ENCODE peak calls at places on chromosomes 3 and 15, in five cellular contexts. J is right atrium auricular region, X is PC-9, W is OCI-LY7, Q is adrenal gland. K is an unnamed sample.

GRCh38 chr15:51879555-51879954 is 50.1 kb downstream of the TMOD3 start:
- DNase-seq in Q (no peak), W (no peak), X (no peak), J (no peak), K (no peak)

GRCh38 chr3:8212794-8213193 is 288.8 kb upstream of the LMCD1 start:
- DNase-seq in J (no peak), X (no peak), Q (no peak), W (no peak), K (no peak)

GRCh38 chr3:140834266-140835037 is 107.2 kb upstream of the SLC25A36 start:
- DNase-seq in Q (no peak), X (no peak), W (no peak), J (no peak), K (no peak)

GRCh38 chr3:9583371-9583770 is 29.7 kb upstream of the LHFPL4 start:
- DNase-seq in W (no peak), J (no peak), X (no peak), Q (no peak), K (no peak)

GRCh38 chr3:103960819-103961218 is 1405.9 kb upstream of the ALCAM start:
- DNase-seq in J (no peak), Q (no peak), W (no peak), X (no peak), K (no peak)

GRCh38 chr3:63349583-63350177 is 71.6 kb downstream of the SYNPR start:
- DNase-seq in J (no peak), X (peak; percentile 20), Q (peak; percentile 77), W (peak; percentile 67), K (peak; percentile 79)

GRCh38 chr3:116135462-116135861 is 309.8 kb downstream of the LSAMP start:
- DNase-seq in Q (peak; percentile 30), X (no peak), J (peak; percentile 67), W (no peak), K (peak; percentile 92)

GRCh38 chr3:40456279-40456939 is 730 bp upstream of the RPL14 start:
- DNase-seq in W (no peak), X (no peak), Q (no peak), J (no peak), K (peak; percentile 9)

GRCh38 chr3:70736009-70736408 is 423.6 kb upstream of the MDFIC2 start:
- DNase-seq in X (no peak), J (no peak), Q (no peak), W (no peak), K (no peak)

GRCh38 chr15:72585659-72586058 is 68.8 kb upstream of the GOLGA6B start:
- DNase-seq in W (no peak), J (no peak), Q (peak; percentile 38), X (no peak), K (no peak)
- TF ChIP-seq CTCF in W (peak; percentile 34), J (no peak), Q (peak; percentile 36), X (peak; percentile 29), K (peak; percentile 26)

GRCh38 chr15:68335655-68336054 is 58.1 kb downstream of the FEM1B start:
- DNase-seq in J (no peak), X (no peak), Q (peak; percentile 43), W (no peak), K (no peak)
- H3K4me1 ChIP-seq in J (no peaks in the 10 kb centered on the region), X (no peaks in the 10 kb centered on the region), Q (peaks cover 26% of the 10 kb centered on the region), W (no peaks in the 10 kb centered on the region), K (peaks cover 3% of the 10 kb centered on the region)

DNA sequence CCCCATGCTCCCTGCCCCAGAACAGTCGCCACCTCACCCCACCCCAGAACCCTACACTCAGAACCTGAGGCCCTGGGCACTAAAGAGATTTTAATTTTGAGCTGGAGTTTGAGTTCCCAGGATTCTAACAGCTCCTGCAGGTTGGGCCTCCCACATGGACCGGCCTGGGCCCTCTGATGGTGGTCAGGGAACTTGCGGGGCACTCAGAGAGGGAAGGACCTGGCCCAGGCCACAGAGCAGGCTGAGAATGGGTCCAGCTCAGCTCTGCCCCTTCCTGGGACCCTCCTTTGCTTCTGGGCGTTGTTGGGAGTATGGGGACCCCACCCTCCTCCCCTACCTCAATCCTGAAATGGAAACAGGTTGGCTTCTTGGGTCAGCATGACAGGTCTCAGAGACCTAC is 1.1 kb upstream of the SEMA3G start:
- DNase-seq in J (no peak), W (no peak), X (no peak), Q (no peak), K (no peak)
- TF ChIP-seq CTCF in J (no peak), W (no peak), X (no peak), Q (no peak), K (no peak)

DNA sequence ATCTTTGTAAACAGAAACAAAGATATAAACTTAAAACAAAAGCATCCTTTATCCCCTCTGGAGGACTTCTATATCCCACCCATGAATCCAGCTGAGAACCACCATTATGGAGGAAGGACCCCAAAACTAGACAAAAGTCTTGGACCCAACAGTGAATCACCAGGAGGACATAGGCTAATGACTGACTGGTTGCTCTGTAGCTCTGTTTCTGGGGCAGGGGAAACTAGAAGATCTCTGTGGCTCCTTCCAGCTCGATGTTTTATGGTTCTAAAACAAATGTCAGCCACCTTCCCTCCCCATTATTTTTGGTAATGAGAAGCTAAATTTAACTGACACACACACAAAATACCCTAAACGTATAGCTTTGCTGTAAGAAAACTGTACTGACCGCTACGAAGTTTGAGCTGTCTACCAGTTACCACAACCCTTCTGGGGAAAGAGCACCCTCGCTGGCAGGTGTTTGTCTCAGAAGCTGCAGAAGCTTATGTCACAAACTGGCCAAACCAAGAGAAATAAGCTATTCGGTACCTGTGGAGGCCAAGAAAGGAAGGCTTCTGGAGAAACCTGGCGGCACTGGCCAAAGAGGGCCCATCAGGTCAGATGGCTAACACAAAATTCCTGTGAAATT is 36.4 kb downstream of the MB21D2 start:
- DNase-seq in W (no peak), X (no peak), J (no peak), Q (no peak), K (no peak)
- H3K4me1 ChIP-seq in W (no peaks in the 10 kb centered on the region), X (peaks cover 47% of the 10 kb centered on the region), J (no peaks in the 10 kb centered on the region), Q (peaks cover 12% of the 10 kb centered on the region), K (no peaks in the 10 kb centered on the region)

GRCh38 chr3:89046661-89047060 is 60.8 kb upstream of the EPHA3 start:
- DNase-seq in W (no peak), J (no peak), Q (no peak), X (no peak), K (no peak)

GRCh38 chr3:89043406-89043947 is 63.9 kb upstream of the EPHA3 start:
- DNase-seq in Q (no peak), J (no peak), X (no peak), W (no peak), K (no peak)

DNA sequence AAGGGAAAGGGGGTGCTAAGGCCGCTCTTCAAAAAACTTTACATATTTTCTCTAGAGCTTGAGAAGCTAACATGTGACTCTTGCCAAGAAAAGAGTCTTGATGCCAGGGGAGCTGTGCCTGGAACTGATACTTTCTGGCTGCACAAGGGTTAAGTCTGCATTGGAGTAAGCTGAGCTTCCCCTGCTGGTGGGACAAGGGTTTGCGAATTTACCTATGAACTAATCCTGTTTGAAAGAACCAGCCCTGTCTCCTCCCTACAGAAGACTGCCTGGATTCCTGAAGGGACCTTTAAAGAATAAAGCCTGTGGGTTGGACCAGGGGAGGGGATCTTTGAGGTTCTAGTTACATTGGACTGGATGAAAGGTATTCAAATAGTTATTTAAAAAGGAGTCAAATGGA is 58.3 kb upstream of the EPHA3 start:
- DNase-seq in J (no peak), Q (no peak), X (no peak), W (peak; percentile 4), K (peak; percentile 7)
- TF ChIP-seq CTCF in J (no peak), Q (no peak), X (no peak), W (peak; percentile 42), K (peak; percentile 23)

GRCh38 chr3:25594007-25594502 is 70.7 kb downstream of the TOP2B start:
- DNase-seq in X (peak; percentile 21), J (peak; percentile 58), Q (peak; percentile 25), W (peak; percentile 56), K (peak; percentile 56)
- H3K4me1 ChIP-seq in X (peaks cover 13% of the 10 kb centered on the region), J (no peaks in the 10 kb centered on the region), Q (peaks cover 6% of the 10 kb centered on the region), W (no peaks in the 10 kb centered on the region), K (peaks cover 67% of the 10 kb centered on the region)

GRCh38 chr3:38627956-38628355 is 21.5 kb downstream of the SCN5A start:
- DNase-seq in X (no peak), J (no peak), Q (no peak), W (peak; percentile 24), K (no peak)
- TF ChIP-seq CTCF in X (peak; percentile 42), J (no peak), Q (no peak), W (peak; percentile 72), K (peak; percentile 53)

DNA sequence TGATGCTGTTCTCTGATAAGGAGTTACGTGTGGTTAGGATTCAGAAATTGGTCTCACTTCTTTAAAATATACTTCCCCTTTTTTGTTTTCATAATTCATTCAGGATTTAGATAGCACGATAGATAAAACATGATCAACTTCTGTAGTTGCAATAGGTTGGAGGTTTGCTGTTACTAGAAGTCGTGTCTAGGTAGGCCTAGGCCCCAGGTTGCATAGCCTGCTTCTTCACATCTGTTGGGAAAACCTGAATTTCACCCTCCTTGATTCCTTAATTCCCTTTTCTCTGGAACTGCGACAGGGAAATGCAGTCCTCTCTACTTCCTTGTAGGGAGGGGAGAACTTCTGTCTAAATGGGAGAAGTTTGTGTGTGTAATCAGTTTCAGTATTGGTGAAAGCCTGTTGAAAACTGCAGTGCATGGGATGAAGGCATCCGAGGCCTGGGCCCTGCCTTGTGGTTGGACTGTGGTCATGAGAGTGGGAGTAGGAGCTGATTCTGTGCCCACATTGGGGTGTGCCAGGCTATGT is 33.3 kb downstream of the GPR171 start:
- DNase-seq in J (peak; percentile 75), X (no peak), W (no peak), Q (peak; percentile 62), K (peak; percentile 31)
- H3K4me1 ChIP-seq in J (no peaks in the 10 kb centered on the region), X (no peaks in the 10 kb centered on the region), W (peaks cover 25% of the 10 kb centered on the region), Q (no peaks in the 10 kb centered on the region), K (no peaks in the 10 kb centered on the region)

GRCh38 chr3:105619651-105620050 is 249.2 kb downstream of the CBLB start:
- DNase-seq in X (no peak), Q (no peak), J (no peak), W (no peak), K (no peak)
- TF ChIP-seq CTCF in X (no peak), Q (no peak), J (no peak), W (no peak), K (no peak)

K was measured in cardiac muscle cell.